ENCODE peak calls at places on chromosomes 13 and 19, in seven cellular contexts. One of them, this sample, is unnamed.
A peak's percentile ranks its signal among the peaks of the same experiment; 100 is the strongest.

GRCh38 chr19:47232422-47233211 is 1.6 kb upstream of the BBC3 start:
- DNase-seq in CD4-positive, alpha-beta T cell: no peak
- DNase-seq in HuH-7: no peak
- DNase-seq in ELR: peak; percentile 84
- DNase-seq in EL: peak; percentile 88
- DNase-seq in activated CD8-positive, alpha-beta memory T cell treated with anti-CD3 and anti-CD28 coated beads for 4 hours: no peak
- DNase-seq in neural progenitor cell: no peak
- DNase-seq in this sample: peak; percentile 74

GRCh38 chr13:21850013-21851006 is 179.4 kb downstream of the FGF9 start:
- DNase-seq in CD4-positive, alpha-beta T cell: no peak
- DNase-seq in HuH-7: no peak
- DNase-seq in ELR: no peak
- DNase-seq in EL: no peak
- DNase-seq in activated CD8-positive, alpha-beta memory T cell treated with anti-CD3 and anti-CD28 coated beads for 4 hours: no peak
- DNase-seq in neural progenitor cell: no peak
- DNase-seq in this sample: no peak

GRCh38 chr13:76425930-76426329 is 460.3 kb downstream of the KCTD12 start:
- DNase-seq in CD4-positive, alpha-beta T cell: no peak
- DNase-seq in HuH-7: no peak
- DNase-seq in ELR: peak; percentile 43
- DNase-seq in EL: no peak
- DNase-seq in activated CD8-positive, alpha-beta memory T cell treated with anti-CD3 and anti-CD28 coated beads for 4 hours: no peak
- DNase-seq in neural progenitor cell: no peak
- DNase-seq in this sample: peak; percentile 68

GRCh38 chr13:39835253-39835652 is 179.8 kb downstream of the COG6 start:
- DNase-seq in CD4-positive, alpha-beta T cell: no peak
- DNase-seq in HuH-7: no peak
- DNase-seq in ELR: no peak
- DNase-seq in EL: no peak
- DNase-seq in activated CD8-positive, alpha-beta memory T cell treated with anti-CD3 and anti-CD28 coated beads for 4 hours: no peak
- DNase-seq in neural progenitor cell: peak; percentile 56
- DNase-seq in this sample: peak; percentile 20

GRCh38 chr13:106514928-106515634 is 20.4 kb downstream of the EFNB2 start:
- DNase-seq in CD4-positive, alpha-beta T cell: no peak
- DNase-seq in HuH-7: no peak
- DNase-seq in ELR: no peak
- DNase-seq in EL: no peak
- DNase-seq in activated CD8-positive, alpha-beta memory T cell treated with anti-CD3 and anti-CD28 coated beads for 4 hours: no peak
- DNase-seq in neural progenitor cell: no peak
- DNase-seq in this sample: no peak

GRCh38 chr19:6100284-6100915 is 9.9 kb downstream of the RFX2 start:
- DNase-seq in CD4-positive, alpha-beta T cell: peak; percentile 19
- DNase-seq in HuH-7: no peak
- DNase-seq in ELR: no peak
- DNase-seq in EL: no peak
- DNase-seq in activated CD8-positive, alpha-beta memory T cell treated with anti-CD3 and anti-CD28 coated beads for 4 hours: no peak
- DNase-seq in neural progenitor cell: no peak
- DNase-seq in this sample: peak; percentile 80

GRCh38 chr13:75544681-75545333 is 4.8 kb upstream of the UCHL3 start:
- DNase-seq in CD4-positive, alpha-beta T cell: no peak
- DNase-seq in HuH-7: peak; percentile 16
- DNase-seq in ELR: peak; percentile 20
- DNase-seq in EL: peak; percentile 71
- DNase-seq in activated CD8-positive, alpha-beta memory T cell treated with anti-CD3 and anti-CD28 coated beads for 4 hours: no peak
- DNase-seq in neural progenitor cell: no peak
- DNase-seq in this sample: no peak

GRCh38 chr19:48495391-48495790 is 16.2 kb downstream of the LMTK3 start:
- DNase-seq in CD4-positive, alpha-beta T cell: no peak
- DNase-seq in HuH-7: no peak
- DNase-seq in ELR: peak; percentile 35
- DNase-seq in EL: no peak
- DNase-seq in activated CD8-positive, alpha-beta memory T cell treated with anti-CD3 and anti-CD28 coated beads for 4 hours: no peak
- DNase-seq in neural progenitor cell: no peak
- DNase-seq in this sample: peak; percentile 69

GRCh38 chr13:25992076-25992475 is 59.7 kb downstream of the SHISA2 start:
- DNase-seq in CD4-positive, alpha-beta T cell: no peak
- DNase-seq in HuH-7: no peak
- DNase-seq in ELR: no peak
- DNase-seq in EL: no peak
- DNase-seq in activated CD8-positive, alpha-beta memory T cell treated with anti-CD3 and anti-CD28 coated beads for 4 hours: no peak
- DNase-seq in neural progenitor cell: no peak
- DNase-seq in this sample: no peak